ENCODE peak calls at places on chromosomes 13 and 19, in six cellular contexts. L, V, T, P, Z and F are unnamed samples.

GRCh38 chr13:30844548-30845296 is 61.3 kb upstream of the MEDAG start:
- DNase-seq in Z (no peak), L (no peak), P (no peak), V (no peak), T (no peak), F (no peak)

GRCh38 chr19:35306473-35307246 is 14.7 kb downstream of the MAG start:
- DNase-seq in L (no peak), T (no peak), V (no peak), P (no peak), Z (no peak), F (peak)

GRCh38 chr19:16036397-16036925 is 39.8 kb upstream of the TPM4 start:
- DNase-seq in Z (no peak), T (peak), V (no peak), L (no peak), P (no peak), F (no peak)

GRCh38 chr19:54426291-54426918 is 11.1 kb downstream of the TTYH1 start:
- DNase-seq in P (no peak), V (no peak), T (no peak), L (no peak), Z (no peak), F (no peak)

GRCh38 chr19:48154003-48154402 is 16.1 kb downstream of the LIG1 start:
- DNase-seq in L (no peak), Z (no peak), P (no peak), V (no peak), T (no peak), F (no peak)

GRCh38 chr13:37651891-37652290 is 53.3 kb upstream of the POSTN start:
- DNase-seq in Z (no peak), P (no peak), L (no peak), T (no peak), V (no peak), F (no peak)

GRCh38 chr19:43596842-43597461 is 557 bp downstream of the ZNF576 start:
- DNase-seq in L (no peak), T (no peak), P (no peak), Z (no peak), V (peak), F (no peak)

GRCh38 chr19:49496574-49497008 is 357 bp downstream of the RPS11 start:
- DNase-seq in Z (no peak), P (no peak), L (no peak), T (no peak), V (no peak), F (no peak)

GRCh38 chr13:110726726-110727125 is 13.2 kb downstream of the ING1 start:
- DNase-seq in T (no peak), Z (no peak), L (peak), P (no peak), V (no peak), F (no peak)

GRCh38 chr13:44132710-44133109 is 240.9 kb upstream of the SERP2 start:
- DNase-seq in V (no peak), L (peak), T (peak), P (no peak), Z (peak), F (no peak)

GRCh38 chr19:3606174-3606689 is 443 bp downstream of the TBXA2R start:
- DNase-seq in Z (no peak), T (no peak), L (peak), P (no peak), V (peak), F (no peak)

GRCh38 chr13:46171739-46172138 is 10.2 kb downstream of the LCP1 start:
- DNase-seq in P (no peak), Z (no peak), L (no peak), T (no peak), V (no peak), F (peak)

GRCh38 chr19:5229778-5230165 is 110.8 kb downstream of the PTPRS start:
- DNase-seq in V (no peak), L (no peak), Z (no peak), P (no peak), T (no peak), F (no peak)

GRCh38 chr13:40986328-40986856 is 32.7 kb downstream of the ELF1 start:
- DNase-seq in L (no peak), T (no peak), V (peak), Z (peak), P (no peak), F (no peak)